ENCODE peak calls at places on chromosomes 16 and 17, in eight cellular contexts. Z, O, P, B, E, H, K and T are unnamed samples.

GRCh38 chr16:83888672-83889044 is 10.3 kb upstream of the MLYCD start:
- DNase-seq in Z (no peak), O (no peak), P (no peak), B (no peak), E (no peak), H (no peak), K (no peak), T (no peak)

GRCh38 chr17:46977348-46977747 is 1.7 kb downstream of the RPRML start:
- DNase-seq in Z (no peak), O (no peak), P (peak), B (peak), E (peak), H (peak), K (no peak), T (peak)

GRCh38 chr17:66633322-66633965 is 201.5 kb upstream of the CACNG5 start:
- DNase-seq in Z (no peak), O (no peak), P (peak), B (no peak), E (no peak), H (no peak), K (no peak), T (no peak)

GRCh38 chr17:11296994-11297393 is 56.0 kb downstream of the SHISA6 start:
- DNase-seq in Z (no peak), O (no peak), P (no peak), B (peak), E (peak), H (no peak), K (no peak), T (peak)

GRCh38 chr17:56185491-56185890 is 32.2 kb downstream of the ANKFN1 start:
- DNase-seq in Z (no peak), O (no peak), P (peak), B (no peak), E (no peak), H (no peak), K (no peak), T (no peak)

GRCh38 chr17:7313028-7313889 is 1.9 kb downstream of the GPS2 start:
- DNase-seq in Z (no peak), O (no peak), P (no peak), B (peak), E (peak), H (peak), K (no peak), T (no peak)

GRCh38 chr16:88561485-88562369 is 8.5 kb upstream of the ZC3H18 start:
- DNase-seq in Z (no peak), O (no peak), P (peak), B (peak), E (peak), H (peak), K (peak), T (peak)

GRCh38 chr17:31499771-31500554 is 108.5 kb downstream of the RAB11FIP4 start:
- DNase-seq in Z (no peak), O (no peak), P (peak), B (no peak), E (no peak), H (peak), K (no peak), T (no peak)

GRCh38 chr17:45162022-45162687 is 480 bp downstream of the HEXIM2 start:
- DNase-seq in Z (no peak), O (no peak), P (no peak), B (no peak), E (no peak), H (no peak), K (no peak), T (no peak)

GRCh38 chr16:88444826-88445582 is 8.1 kb upstream of the ZFPM1 start:
- DNase-seq in Z (no peak), O (no peak), P (peak), B (no peak), E (no peak), H (peak), K (no peak), T (no peak)

GRCh38 chr17:62705116-62705515 is 77.6 kb downstream of the MRC2 start:
- DNase-seq in Z (no peak), O (no peak), P (no peak), B (no peak), E (no peak), H (no peak), K (no peak), T (no peak)

GRCh38 chr17:20216154-20216815 is 207.1 kb downstream of the SPECC1 start:
- DNase-seq in Z (no peak), O (no peak), P (no peak), B (peak), E (no peak), H (no peak), K (no peak), T (no peak)

GRCh38 chr16:57304169-57305061 is 19.9 kb upstream of the PLLP start:
- DNase-seq in Z (no peak), O (no peak), P (peak), B (peak), E (no peak), H (peak), K (no peak), T (no peak)